ENCODE peak calls at places on chromosomes 5 and 9, in six cellular contexts. Z is AG04450, U is colonic mucosa, J is breast epithelium, D is esophagus muscularis mucosa, B is HCT116. X is an unnamed sample.

GRCh38 chr9:124263800-124264426 is 6.2 kb downstream of the NEK6 start:
- DNase-seq in Z (no peak), U (no peak), J (no peak), D (no peak), B (no peak), X (no peak)

GRCh38 chr9:113542016-113542415 is 78.5 kb downstream of the RGS3 start:
- DNase-seq in Z (no peak), U (no peak), J (no peak), D (no peak), B (no peak), X (no peak)

GRCh38 chr9:116837038-116837998 is 150.2 kb downstream of the TRIM32 start:
- DNase-seq in Z (no peak), U (no peak), J (no peak), D (peak; percentile 68), B (no peak), X (peak; percentile 86)

GRCh38 chr5:176780951-176781350 is 29.4 kb upstream of the UNC5A start:
- DNase-seq in Z (no peak), U (no peak), J (no peak), D (no peak), B (no peak), X (no peak)

GRCh38 chr5:62306494-62307363 is 723 bp downstream of the KIF2A start:
- DNase-seq in Z (no peak), U (peak; percentile 52), J (peak; percentile 18), D (no peak), B (no peak), X (no peak)

GRCh38 chr9:135708164-135708563 is 6.2 kb downstream of the KCNT1 start:
- DNase-seq in Z (no peak), U (no peak), J (no peak), D (no peak), B (no peak), X (no peak)

GRCh38 chr9:15277400-15278137 is 29.4 kb downstream of the TTC39B start:
- DNase-seq in Z (no peak), U (no peak), J (no peak), D (no peak), B (peak; percentile 4), X (no peak)

GRCh38 chr9:37035472-37036236 is 1.6 kb upstream of the PAX5 start:
- DNase-seq in Z (no peak), U (no peak), J (no peak), D (no peak), B (no peak), X (no peak)

GRCh38 chr9:70924905-70925547 is 196.4 kb downstream of the TRPM3 start:
- DNase-seq in Z (peak; percentile 47), U (peak; percentile 27), J (peak; percentile 42), D (no peak), B (peak; percentile 48), X (no peak)
- TF ChIP-seq CTCF in Z (peak; percentile 88), U (peak; percentile 66), J (peak; percentile 78), D (peak; percentile 48), B (peak; percentile 79), X (peak; percentile 85)

GRCh38 chr5:170330568-170331054 is 33.0 kb upstream of the LCP2 start:
- DNase-seq in Z (no peak), U (no peak), J (no peak), D (no peak), B (no peak), X (no peak)
- H3K27ac ChIP-seq in Z (no peak overlapping the region), U (peak overlapping the region; percentile 56), J (peak overlapping the region; percentile 80), D (peak overlapping the region; percentile 29), B (no peak overlapping the region), X (no peak overlapping the region)

GRCh38 chr5:10366310-10367297 is 13.1 kb downstream of the MARCHF6 start:
- DNase-seq in Z (no peak), U (no peak), J (peak; percentile 57), D (no peak), B (no peak), X (peak; percentile 72)

GRCh38 chr5:10363519-10364185 is 10.2 kb downstream of the MARCHF6 start:
- DNase-seq in Z (no peak), U (no peak), J (no peak), D (no peak), B (no peak), X (no peak)

GRCh38 chr5:10367586-10367985 is 14.1 kb downstream of the MARCHF6 start:
- DNase-seq in Z (no peak), U (no peak), J (no peak), D (no peak), B (no peak), X (no peak)

GRCh38 chr5:10365800-10366199 is 12.3 kb downstream of the MARCHF6 start:
- DNase-seq in Z (no peak), U (no peak), J (no peak), D (no peak), B (no peak), X (peak; percentile 30)

DNA sequence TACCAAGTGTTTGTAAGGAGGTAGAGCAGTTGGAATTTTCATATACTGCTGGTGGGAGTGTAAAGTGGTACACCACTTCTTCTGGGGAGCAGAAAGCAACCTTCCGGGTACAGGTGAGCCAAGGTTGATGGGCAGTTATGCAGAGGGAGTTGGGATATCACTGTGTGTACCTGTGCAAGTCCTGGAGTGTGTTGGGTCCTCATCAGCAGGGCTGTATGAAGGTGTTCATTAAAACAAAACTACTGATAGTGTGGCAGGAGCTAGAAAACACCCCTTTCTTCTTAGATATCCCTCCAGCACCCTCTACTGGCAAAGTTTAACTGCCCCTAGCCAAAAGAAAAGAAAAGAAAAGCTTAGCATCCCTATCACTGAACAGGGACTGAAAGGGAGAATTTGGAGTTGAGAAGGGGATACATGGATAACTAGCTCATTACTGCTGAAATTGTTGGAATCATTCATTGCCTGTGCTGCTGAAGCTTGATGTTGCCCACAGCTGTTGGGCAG is 10.7 kb downstream of the MARCHF6 start:
- DNase-seq in Z (no peak), U (no peak), J (no peak), D (no peak), B (no peak), X (peak; percentile 23)
- TF ChIP-seq CTCF in Z (no peak), U (no peak), J (no peak), D (no peak), B (peak; percentile 68), X (peak; percentile 61)

DNA sequence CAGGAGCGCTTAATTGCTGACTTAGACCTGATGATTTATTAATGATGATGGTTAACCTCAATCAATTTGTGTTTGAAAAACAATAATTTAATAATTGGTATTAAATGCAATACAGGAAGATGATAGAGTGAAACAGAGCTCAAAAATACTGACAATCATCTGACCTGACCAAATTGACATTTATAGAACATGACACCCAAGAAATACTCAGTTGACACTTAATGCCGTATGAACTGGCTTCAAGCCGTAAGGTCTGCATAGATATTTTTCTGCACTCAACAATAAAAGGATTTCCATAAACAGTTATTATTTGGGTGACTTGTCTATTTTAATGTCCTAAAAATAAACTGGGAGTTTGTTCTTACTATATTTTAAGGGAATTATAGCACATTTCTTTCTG is 159.2 kb downstream of the TRIO start:
- DNase-seq in Z (no peak), U (no peak), J (no peak), D (no peak), B (no peak), X (no peak)
- H3K27ac ChIP-seq in Z (no peak overlapping the region), U (no peak overlapping the region), J (no peak overlapping the region), D (no peak overlapping the region), B (no peak overlapping the region), X (no peak overlapping the region)

GRCh38 chr5:63963080-63963735 is 963 bp upstream of the HTR1A start:
- DNase-seq in Z (peak; percentile 18), U (peak; percentile 51), J (no peak), D (no peak), B (peak; percentile 19), X (peak; percentile 15)
- TF ChIP-seq CTCF in Z (peak; percentile 68), U (no peak), J (peak; percentile 11), D (no peak), B (peak; percentile 56), X (peak; percentile 69)

GRCh38 chr5:77935516-77936364 is 159.6 kb upstream of the TBCA start:
- DNase-seq in Z (no peak), U (no peak), J (no peak), D (no peak), B (no peak), X (no peak)
- H3K27ac ChIP-seq in Z (no peak overlapping the region), U (no peak overlapping the region), J (no peak overlapping the region), D (no peak overlapping the region), B (no peak overlapping the region), X (no peak overlapping the region)

DNA sequence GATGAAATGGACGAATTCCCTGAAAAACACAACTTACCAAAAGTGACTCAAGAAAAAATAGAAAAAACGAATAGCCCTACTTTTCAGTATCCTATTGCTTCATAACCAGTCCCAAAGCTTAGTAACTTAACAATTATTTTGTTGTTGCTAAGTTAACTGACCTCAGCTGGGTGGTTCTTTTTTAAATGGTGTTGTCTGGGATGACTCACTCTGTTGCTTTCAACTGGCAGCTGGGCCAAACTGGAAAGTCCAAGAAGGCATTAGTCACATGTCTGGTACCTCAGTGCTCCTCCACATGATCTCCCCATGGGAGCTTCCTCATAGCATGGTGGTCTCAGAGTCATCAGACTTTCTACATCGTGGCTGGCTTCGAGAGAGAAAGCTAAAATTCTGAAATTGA is 47.8 kb upstream of the ADAMTS2 start:
- DNase-seq in Z (no peak), U (no peak), J (no peak), D (peak; percentile 31), B (peak; percentile 65), X (no peak)
- TF ChIP-seq CTCF in Z (no peak), U (no peak), J (no peak), D (no peak), B (no peak), X (no peak)

GRCh38 chr9:18922161-18922910 is 110.7 kb downstream of the SAXO1 start:
- DNase-seq in Z (no peak), U (no peak), J (no peak), D (peak; percentile 90), B (no peak), X (no peak)
- H3K27ac ChIP-seq in Z (no peak overlapping the region), U (no peak overlapping the region), J (no peak overlapping the region), D (peak overlapping the region; percentile 12), B (no peak overlapping the region), X (no peak overlapping the region)

GRCh38 chr5:54959673-54960418 is 25.5 kb downstream of the ESM1 start:
- DNase-seq in Z (no peak), U (no peak), J (no peak), D (peak; percentile 47), B (peak; percentile 4), X (no peak)
- TF ChIP-seq CTCF in Z (peak; percentile 39), U (no peak), J (no peak), D (no peak), B (peak; percentile 59), X (peak; percentile 49)

GRCh38 chr5:169116961-169117461 is 183.9 kb downstream of the SLIT3 start:
- DNase-seq in Z (no peak), U (no peak), J (no peak), D (no peak), B (no peak), X (no peak)
- H3K27ac ChIP-seq in Z (no peak overlapping the region), U (no peak overlapping the region), J (peak overlapping the region; percentile 58), D (no peak overlapping the region), B (no peak overlapping the region), X (no peak overlapping the region)

X was measured in PC-9.